ENCODE peak calls at places on chromosomes 6 and 20, in five cellular contexts. One of them, this sample, is unnamed.

GRCh38 chr6:134938896-134939295 is 11.0 kb downstream of the ALDH8A1 start:
- DNase-seq in K562: no peak
- DNase-seq in HCT116: no peak
- DNase-seq in H1: no peak
- DNase-seq in HepG2: no peak
- DNase-seq in this sample: no peak

GRCh38 chr6:105831321-105831720 is 254.8 kb upstream of the PRDM1 start:
- DNase-seq in K562: no peak
- DNase-seq in HCT116: no peak
- DNase-seq in H1: no peak
- DNase-seq in HepG2: no peak
- DNase-seq in this sample: no peak

GRCh38 chr6:150632785-150633465 is 33.2 kb downstream of the PLEKHG1 start:
- DNase-seq in K562: no peak
- DNase-seq in HCT116: no peak
- DNase-seq in H1: no peak
- DNase-seq in HepG2: no peak
- DNase-seq in this sample: no peak

GRCh38 chr6:93678841-93679454 is 259.6 kb upstream of the EPHA7 start:
- DNase-seq in K562: no peak
- DNase-seq in HCT116: no peak
- DNase-seq in H1: no peak
- DNase-seq in HepG2: no peak
- DNase-seq in this sample: no peak

GRCh38 chr6:142702501-142703460 is 242.2 kb downstream of the HIVEP2 start:
- DNase-seq in K562: no peak
- DNase-seq in HCT116: no peak
- DNase-seq in H1: no peak
- DNase-seq in HepG2: no peak
- DNase-seq in this sample: no peak

GRCh38 chr6:19836799-19837510 is at the start of gene ID4:
- DNase-seq in K562: no peak
- DNase-seq in HCT116: no peak
- DNase-seq in H1: peak
- DNase-seq in HepG2: no peak
- DNase-seq in this sample: no peak

GRCh38 chr6:15464211-15464725 is 198.6 kb downstream of the DTNBP1 start:
- DNase-seq in K562: peak
- DNase-seq in HCT116: peak
- DNase-seq in H1: peak
- DNase-seq in HepG2: peak
- DNase-seq in this sample: no peak

GRCh38 chr20:60361761-60362410 is 403.7 kb downstream of the CDH26 start:
- DNase-seq in K562: no peak
- DNase-seq in HCT116: no peak
- DNase-seq in H1: no peak
- DNase-seq in HepG2: no peak
- DNase-seq in this sample: no peak

GRCh38 chr6:92292067-92292466 is 1127.3 kb downstream of the EPHA7 start:
- DNase-seq in K562: no peak
- DNase-seq in HCT116: no peak
- DNase-seq in H1: no peak
- DNase-seq in HepG2: no peak
- DNase-seq in this sample: no peak

GRCh38 chr20:34190679-34191090 is 50.5 kb upstream of the ASIP start:
- DNase-seq in K562: peak
- DNase-seq in HCT116: peak
- DNase-seq in H1: peak
- DNase-seq in HepG2: peak
- DNase-seq in this sample: peak

GRCh38 chr6:137926207-137926731 is 59.2 kb downstream of the TNFAIP3 start:
- DNase-seq in K562: peak
- DNase-seq in HCT116: peak
- DNase-seq in H1: peak
- DNase-seq in HepG2: no peak
- DNase-seq in this sample: no peak

GRCh38 chr20:4925842-4926530 is 75.3 kb downstream of the SLC23A2 start:
- DNase-seq in K562: no peak
- DNase-seq in HCT116: no peak
- DNase-seq in H1: no peak
- DNase-seq in HepG2: no peak
- DNase-seq in this sample: no peak

GRCh38 chr6:148509789-148510581 is 167.3 kb downstream of the SASH1 start:
- DNase-seq in K562: no peak
- DNase-seq in HCT116: no peak
- DNase-seq in H1: no peak
- DNase-seq in HepG2: no peak
- DNase-seq in this sample: peak

GRCh38 chr6:158674342-158674969 is 24.6 kb downstream of the SYTL3 start:
- DNase-seq in K562: no peak
- DNase-seq in HCT116: no peak
- DNase-seq in H1: no peak
- DNase-seq in HepG2: no peak
- DNase-seq in this sample: no peak

GRCh38 chr20:62952373-62953166 is at the start of gene SLC17A9:
- DNase-seq in K562: peak
- DNase-seq in HCT116: peak
- DNase-seq in H1: no peak
- DNase-seq in HepG2: peak
- DNase-seq in this sample: no peak

GRCh38 chr6:112575309-112575834 is 228.2 kb downstream of the RFPL4B start:
- DNase-seq in K562: no peak
- DNase-seq in HCT116: no peak
- DNase-seq in H1: no peak
- DNase-seq in HepG2: no peak
- DNase-seq in this sample: no peak

GRCh38 chr20:54950285-54950684 is 474.9 kb downstream of the DOK5 start:
- DNase-seq in K562: no peak
- DNase-seq in HCT116: no peak
- DNase-seq in H1: no peak
- DNase-seq in HepG2: no peak
- DNase-seq in this sample: no peak

GRCh38 chr6:42230320-42231034 is 12.8 kb upstream of the MRPS10 start:
- DNase-seq in K562: no peak
- DNase-seq in HCT116: no peak
- DNase-seq in H1: no peak
- DNase-seq in HepG2: no peak
- DNase-seq in this sample: no peak

GRCh38 chr20:695165-695866 is 19.7 kb upstream of the SCRT2 start:
- DNase-seq in K562: no peak
- DNase-seq in HCT116: no peak
- DNase-seq in H1: no peak
- DNase-seq in HepG2: no peak
- DNase-seq in this sample: no peak

GRCh38 chr20:51366155-51366886 is 176.2 kb downstream of the NFATC2 start:
- DNase-seq in K562: no peak
- DNase-seq in HCT116: peak
- DNase-seq in H1: no peak
- DNase-seq in HepG2: no peak
- DNase-seq in this sample: no peak

GRCh38 chr6:138116661-138116999 is 9.4 kb upstream of the PERP start:
- DNase-seq in K562: no peak
- DNase-seq in HCT116: no peak
- DNase-seq in H1: no peak
- DNase-seq in HepG2: no peak
- DNase-seq in this sample: no peak

GRCh38 chr6:167475947-167476346 is 151.1 kb downstream of the TTLL2 start:
- DNase-seq in K562: no peak
- DNase-seq in HCT116: no peak
- DNase-seq in H1: peak
- DNase-seq in HepG2: no peak
- DNase-seq in this sample: no peak

GRCh38 chr20:47713941-47714450 is 71.3 kb downstream of the SULF2 start:
- DNase-seq in K562: no peak
- DNase-seq in HCT116: no peak
- DNase-seq in H1: no peak
- DNase-seq in HepG2: peak
- DNase-seq in this sample: no peak

GRCh38 chr20:38418509-38419204 is 16.5 kb downstream of the SNHG17 start:
- DNase-seq in K562: no peak
- DNase-seq in HCT116: no peak
- DNase-seq in H1: no peak
- DNase-seq in HepG2: no peak
- DNase-seq in this sample: peak

GRCh38 chr6:118283759-118284158 is 264.3 kb upstream of the PLN start:
- DNase-seq in K562: peak
- DNase-seq in HCT116: peak
- DNase-seq in H1: no peak
- DNase-seq in HepG2: peak
- DNase-seq in this sample: peak

GRCh38 chr6:105803439-105803838 is 282.7 kb upstream of the PRDM1 start:
- DNase-seq in K562: no peak
- DNase-seq in HCT116: no peak
- DNase-seq in H1: no peak
- DNase-seq in HepG2: no peak
- DNase-seq in this sample: no peak

GRCh38 chr20:37392441-37393195 is 46.7 kb downstream of the SRC start:
- DNase-seq in K562: peak
- DNase-seq in HCT116: no peak
- DNase-seq in H1: no peak
- DNase-seq in HepG2: peak
- DNase-seq in this sample: peak

GRCh38 chr6:84836366-84836765 is 72.0 kb upstream of the TBX18 start:
- DNase-seq in K562: no peak
- DNase-seq in HCT116: no peak
- DNase-seq in H1: no peak
- DNase-seq in HepG2: no peak
- DNase-seq in this sample: no peak

GRCh38 chr20:7410150-7410549 is 530.1 kb downstream of the HAO1 start:
- DNase-seq in K562: no peak
- DNase-seq in HCT116: no peak
- DNase-seq in H1: no peak
- DNase-seq in HepG2: no peak
- DNase-seq in this sample: no peak

GRCh38 chr6:85496856-85497255 is 47.0 kb downstream of the NT5E start:
- DNase-seq in K562: no peak
- DNase-seq in HCT116: no peak
- DNase-seq in H1: no peak
- DNase-seq in HepG2: no peak
- DNase-seq in this sample: no peak

GRCh38 chr6:131379951-131380350 is 193.1 kb upstream of the ARG1 start:
- DNase-seq in K562: no peak
- DNase-seq in HCT116: no peak
- DNase-seq in H1: no peak
- DNase-seq in HepG2: no peak
- DNase-seq in this sample: no peak
- TF ChIP-seq JUND in K562: no peak
- TF ChIP-seq JUND in HCT116: no peak
- TF ChIP-seq JUND in H1: no peak
- TF ChIP-seq JUND in HepG2: no peak
- TF ChIP-seq JUND in this sample: no peak

DNA sequence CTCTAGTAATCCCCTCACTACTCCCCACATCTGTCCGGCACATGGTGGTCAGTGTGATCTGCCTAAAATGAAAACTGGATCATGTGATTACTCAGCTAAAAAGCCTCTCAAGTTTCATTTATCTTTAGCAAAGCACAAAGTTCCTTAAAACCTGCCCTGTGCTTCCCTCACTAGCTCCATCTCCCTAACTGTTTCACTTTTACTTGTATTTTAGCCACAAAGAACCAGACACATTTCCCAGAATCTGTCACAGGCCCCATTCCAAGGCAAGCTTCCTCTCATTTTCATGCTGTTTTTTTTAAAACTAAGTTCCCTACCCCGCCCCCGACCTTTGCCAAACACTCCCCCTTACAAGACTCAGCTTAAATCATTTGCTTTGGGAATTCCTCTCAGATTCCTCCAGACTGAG is 8.9 kb upstream of the IGF2R start:
- DNase-seq in K562: no peak
- DNase-seq in HCT116: no peak
- DNase-seq in H1: no peak
- DNase-seq in HepG2: no peak
- DNase-seq in this sample: no peak
- TF ChIP-seq JUND in K562: no peak
- TF ChIP-seq JUND in HCT116: no peak
- TF ChIP-seq JUND in H1: no peak
- TF ChIP-seq JUND in HepG2: no peak
- TF ChIP-seq JUND in this sample: no peak

GRCh38 chr6:11734861-11735652 is 43.5 kb downstream of the ADTRP start:
- DNase-seq in K562: no peak
- DNase-seq in HCT116: no peak
- DNase-seq in H1: no peak
- DNase-seq in HepG2: no peak
- DNase-seq in this sample: peak

GRCh38 chr6:11729083-11729482 is 49.5 kb downstream of the ADTRP start:
- DNase-seq in K562: no peak
- DNase-seq in HCT116: no peak
- DNase-seq in H1: no peak
- DNase-seq in HepG2: no peak
- DNase-seq in this sample: no peak

GRCh38 chr6:11730645-11731044 is 48.0 kb downstream of the ADTRP start:
- DNase-seq in K562: no peak
- DNase-seq in HCT116: no peak
- DNase-seq in H1: no peak
- DNase-seq in HepG2: no peak
- DNase-seq in this sample: no peak

GRCh38 chr6:11731423-11731822 is 47.2 kb downstream of the ADTRP start:
- DNase-seq in K562: no peak
- DNase-seq in HCT116: no peak
- DNase-seq in H1: no peak
- DNase-seq in HepG2: peak
- DNase-seq in this sample: no peak

GRCh38 chr6:11732036-11732545 is 46.5 kb downstream of the ADTRP start:
- DNase-seq in K562: no peak
- DNase-seq in HCT116: no peak
- DNase-seq in H1: no peak
- DNase-seq in HepG2: no peak
- DNase-seq in this sample: no peak
- TF ChIP-seq JUND in K562: no peak
- TF ChIP-seq JUND in HCT116: no peak
- TF ChIP-seq JUND in H1: no peak
- TF ChIP-seq JUND in HepG2: no peak
- TF ChIP-seq JUND in this sample: no peak

DNA sequence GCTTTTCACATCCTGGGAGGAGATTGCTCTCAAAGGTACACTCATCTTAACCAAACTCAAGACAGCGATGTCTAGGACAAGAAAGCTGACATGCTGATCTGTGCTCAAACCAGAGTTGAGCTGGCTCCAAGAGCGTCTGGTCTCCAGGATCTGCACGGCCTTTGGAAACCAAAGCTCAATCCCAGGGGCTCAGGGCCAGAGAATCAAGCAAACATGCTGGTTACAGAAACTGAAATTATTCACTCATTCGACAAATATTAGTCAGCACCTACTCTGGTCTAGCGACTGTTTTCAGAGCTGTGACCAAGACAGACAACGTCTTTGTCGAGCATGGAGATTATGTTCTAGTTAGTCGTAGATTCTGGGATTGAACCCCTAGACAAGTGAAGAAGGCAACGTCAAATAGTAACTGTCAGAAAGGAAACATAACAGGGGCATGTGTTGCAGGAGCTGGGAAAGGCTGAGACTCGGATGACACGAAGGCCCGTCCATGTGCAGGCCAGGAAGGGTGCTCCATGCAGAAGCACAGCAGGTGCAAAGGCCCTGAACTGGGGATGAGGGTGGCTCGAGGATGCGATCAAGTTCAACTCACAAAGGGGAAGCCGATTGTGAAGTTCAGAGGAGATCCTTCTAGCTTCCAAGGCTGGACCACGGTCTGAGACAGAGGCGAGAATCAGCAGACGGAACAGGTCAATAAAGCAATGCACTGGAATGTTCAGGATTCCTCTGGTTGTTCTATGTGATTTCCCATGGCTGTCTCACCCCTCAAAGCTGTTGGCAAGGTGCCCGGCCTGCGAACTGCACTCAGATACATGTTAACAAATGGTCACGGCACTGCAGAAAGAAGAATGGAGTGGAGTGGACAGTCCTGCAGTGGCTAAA is 12.5 kb upstream of the PCK1 start:
- DNase-seq in K562: no peak
- DNase-seq in HCT116: no peak
- DNase-seq in H1: no peak
- DNase-seq in HepG2: no peak
- DNase-seq in this sample: no peak
- TF ChIP-seq JUND in K562: no peak
- TF ChIP-seq JUND in HCT116: no peak
- TF ChIP-seq JUND in H1: no peak
- TF ChIP-seq JUND in HepG2: no peak
- TF ChIP-seq JUND in this sample: no peak

This sample was measured in T47D.